ENCODE peak calls at places on chromosomes 16 and 17, in six cellular contexts. F is K562, U is prostate gland, D is neural progenitor cell, W is adrenal gland, K is mammary epithelial cell. G is an unnamed sample. For H3K4me1, the result is how much of the 10 kb centered on the place peaks cover.

GRCh38 chr17:44307387-44308186 is 814 bp upstream of the RUNDC3A start:
- DNase-seq in F (no peak), U (peak), D (peak), W (peak), K (peak), G (no peak)

GRCh38 chr16:87698676-87699179 is 67.1 kb downstream of the KLHDC4 start:
- DNase-seq in F (no peak), U (no peak), D (no peak), W (no peak), K (no peak), G (no peak)

GRCh38 chr17:58520843-58521430 is 6.5 kb upstream of the MTMR4 start:
- DNase-seq in F (no peak), U (no peak), D (peak), W (no peak), K (no peak), G (no peak)

GRCh38 chr16:89365996-89366395 is 124.4 kb downstream of the ANKRD11 start:
- DNase-seq in F (no peak), U (no peak), D (no peak), W (no peak), K (no peak), G (no peak)

GRCh38 chr16:4089811-4090293 is 26.4 kb downstream of the ADCY9 start:
- DNase-seq in F (no peak), U (no peak), D (peak), W (no peak), K (no peak), G (no peak)

GRCh38 chr17:64213995-64214507 is 49.0 kb downstream of the TEX2 start:
- DNase-seq in F (peak), U (no peak), D (no peak), W (no peak), K (no peak), G (no peak)

GRCh38 chr16:89534147-89534788 is 26.1 kb downstream of the SPG7 start:
- DNase-seq in F (no peak), U (no peak), D (no peak), W (peak), K (no peak), G (peak)

GRCh38 chr17:81384929-81385319 is 10.3 kb upstream of the BAHCC1 start:
- DNase-seq in F (no peak), U (no peak), D (no peak), W (no peak), K (no peak), G (no peak)

GRCh38 chr16:67652578-67653130 is 7.4 kb downstream of the ACD start:
- DNase-seq in F (peak), U (no peak), D (peak), W (no peak), K (peak), G (no peak)

GRCh38 chr17:44987194-44987882 is 19.2 kb upstream of the C1QL1 start:
- DNase-seq in F (peak), U (no peak), D (peak), W (no peak), K (no peak), G (no peak)

GRCh38 chr16:57756424-57757325 is 21.1 kb downstream of the KATNB1 start:
- DNase-seq in F (no peak), U (no peak), D (no peak), W (no peak), K (no peak), G (no peak)

GRCh38 chr17:73311428-73311780 is 397 bp downstream of the CDC42EP4 start:
- DNase-seq in F (peak), U (no peak), D (no peak), W (no peak), K (no peak), G (no peak)

GRCh38 chr17:6574689-6575595 is 18.6 kb upstream of the PITPNM3 start:
- DNase-seq in F (peak), U (no peak), D (peak), W (peak), K (peak), G (peak)

GRCh38 chr17:57868007-57868774 is 18.3 kb upstream of the MRPS23 start:
- DNase-seq in F (peak), U (peak), D (peak), W (peak), K (peak), G (peak)

GRCh38 chr16:3087243-3087791 is 11.8 kb downstream of the ZSCAN10 start:
- DNase-seq in F (peak), U (no peak), D (peak), W (peak), K (no peak), G (no peak)

GRCh38 chr17:58710948-58711552 is 18.6 kb downstream of the RAD51C start:
- DNase-seq in F (peak), U (peak), D (peak), W (peak), K (peak), G (no peak)

GRCh38 chr17:30363715-30364202 is 15.0 kb upstream of the CPD start:
- DNase-seq in F (no peak), U (no peak), D (no peak), W (no peak), K (peak), G (peak)

GRCh38 chr16:67967183-67967955 is 1.1 kb downstream of the SLC12A4 start:
- DNase-seq in F (no peak), U (no peak), D (no peak), W (no peak), K (peak), G (peak)

GRCh38 chr16:9536905-9537304 is 445.5 kb downstream of the HAPSTR1 start:
- DNase-seq in F (no peak), U (no peak), D (no peak), W (no peak), K (no peak), G (no peak)

GRCh38 chr17:49468827-49469385 is 26.2 kb upstream of the NGFR start:
- DNase-seq in F (no peak), U (no peak), D (no peak), W (no peak), K (no peak), G (no peak)

GRCh38 chr16:54335230-54335629 is 48.6 kb upstream of the IRX3 start:
- DNase-seq in F (no peak), U (no peak), D (no peak), W (no peak), K (no peak), G (no peak)

GRCh38 chr17:231966-232807 is 50.7 kb upstream of the DOC2B start:
- DNase-seq in F (no peak), U (no peak), D (no peak), W (peak), K (no peak), G (no peak)

GRCh38 chr16:83159049-83159448 is 532.3 kb downstream of the CDH13 start:
- DNase-seq in F (no peak), U (no peak), D (no peak), W (no peak), K (no peak), G (no peak)

GRCh38 chr17:79950711-79951110 is 85.0 kb downstream of the TBC1D16 start:
- DNase-seq in F (no peak), U (no peak), D (peak), W (no peak), K (no peak), G (no peak)

GRCh38 chr16:53071748-53072301 is 17.0 kb downstream of the CHD9 start:
- DNase-seq in F (no peak), U (no peak), D (no peak), W (peak), K (no peak), G (no peak)

DNA sequence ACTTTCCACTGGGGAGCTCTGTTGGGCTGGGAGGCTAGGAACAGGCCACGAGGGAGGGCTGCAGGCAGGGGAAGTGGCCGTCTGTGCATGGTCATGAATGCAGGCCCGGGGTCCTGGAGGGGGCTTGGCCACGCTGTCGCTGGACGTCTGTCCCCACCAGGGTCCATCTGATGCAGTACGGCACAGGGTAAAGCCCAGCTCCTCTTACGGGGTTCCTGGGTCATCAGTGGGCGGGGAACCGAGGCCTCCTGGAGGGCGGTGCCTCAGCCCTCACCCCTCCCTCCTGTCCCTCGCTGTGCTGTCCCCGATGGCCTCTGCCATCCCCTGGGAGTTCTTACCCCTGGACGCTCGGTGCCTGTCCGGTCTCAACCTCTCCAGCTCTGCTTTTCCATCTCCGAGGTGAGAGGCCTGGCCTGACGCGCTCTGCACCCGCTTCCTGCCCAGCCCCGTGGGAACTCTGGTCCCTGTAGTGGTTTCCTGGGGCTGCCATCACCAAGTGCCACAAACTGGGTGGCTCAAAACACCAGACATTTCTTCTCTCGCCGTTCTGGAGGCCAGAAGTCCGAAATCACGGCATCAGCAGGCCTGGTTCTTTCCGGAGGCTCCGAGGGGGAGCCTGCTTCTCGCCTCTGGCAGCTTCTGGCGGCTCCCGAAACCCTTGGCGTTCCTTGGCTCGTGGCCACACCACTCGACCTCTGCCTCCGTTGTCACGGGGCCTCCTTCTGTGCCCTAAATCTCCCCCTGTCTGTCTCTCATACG is 182.8 kb downstream of the SEC14L1 start:
- DNase-seq in F (peak), U (no peak), D (no peak), W (peak), K (no peak), G (no peak)
- H3K4me1 ChIP-seq in F (half or more), U (under half), D (under half), W (half or more), K (half or more), G (half or more)

GRCh38 chr17:40663252-40663651 is 1.7 kb downstream of the KRT222 start:
- DNase-seq in F (no peak), U (no peak), D (no peak), W (no peak), K (no peak), G (no peak)
- TF ChIP-seq CTCF in F (no peak), U (no peak), D (no peak), W (no peak), K (no peak), G (no peak)

GRCh38 chr17:39264119-39264518 is 38.4 kb upstream of the STAC2 start:
- DNase-seq in F (no peak), U (no peak), D (no peak), W (peak), K (no peak), G (no peak)
- H3K27ac ChIP-seq in F (no peak), U (no peak), D (no peak), W (no peak), K (no peak), G (no peak)

GRCh38 chr16:2086136-2086742 is 38.5 kb downstream of the TSC2 start:
- DNase-seq in F (no peak), U (peak), D (no peak), W (no peak), K (no peak), G (no peak)

GRCh38 chr16:2085669-2086068 is 37.9 kb downstream of the TSC2 start:
- DNase-seq in F (no peak), U (no peak), D (no peak), W (no peak), K (no peak), G (no peak)

GRCh38 chr16:2088192-2088631 is 40.4 kb downstream of the TSC2 start:
- DNase-seq in F (no peak), U (no peak), D (no peak), W (no peak), K (no peak), G (no peak)

GRCh38 chr16:2087426-2088191 is 39.8 kb downstream of the TSC2 start:
- DNase-seq in F (no peak), U (no peak), D (no peak), W (no peak), K (no peak), G (no peak)

GRCh38 chr16:2086812-2087425 is 39.1 kb downstream of the TSC2 start:
- DNase-seq in F (no peak), U (no peak), D (no peak), W (no peak), K (no peak), G (no peak)
- H3K4me1 ChIP-seq in F (under half), U (under half), D (under half), W (under half), K (under half), G (under half)

GRCh38 chr16:2047330-2048115 is at the start of the genes NTHL1 and TSC2:
- DNase-seq in F (peak), U (peak), D (peak), W (peak), K (peak), G (peak)
- TF ChIP-seq CTCF in F (peak), U (peak), D (peak), W (peak), K (peak), G (peak)

GRCh38 chr16:370980-371728 is 816 bp upstream of the MRPL28 start:
- DNase-seq in F (no peak), U (no peak), D (no peak), W (no peak), K (no peak), G (no peak)
- H3K27ac ChIP-seq in F (peak), U (peak), D (no peak), W (peak), K (peak), G (peak)